ENCODE peak calls at places on chromosomes 11 and 22, in nine cellular contexts. One of them, this sample, is unnamed. For H3K27me3, the result is how much of the 10 kb centered on the place peaks cover.

GRCh38 chr11:73838443-73839122 is 38.1 kb downstream of the COA4 start:
- DNase-seq in CD4-positive, alpha-beta T cell: no peak
- DNase-seq in brain microvascular endothelial cell: peak
- DNase-seq in pancreas: no peak
- DNase-seq in psoas muscle: no peak
- DNase-seq in stomach: no peak
- DNase-seq in HAP-1: no peak
- DNase-seq in neural progenitor cell: peak
- DNase-seq in body of pancreas: no peak
- DNase-seq in this sample: peak

GRCh38 chr11:76629133-76629852 is 41.3 kb downstream of the LRRC32 start:
- DNase-seq in CD4-positive, alpha-beta T cell: no peak
- DNase-seq in pancreas: no peak
- DNase-seq in body of pancreas: peak
- DNase-seq in stomach: no peak
- DNase-seq in brain microvascular endothelial cell: peak
- DNase-seq in neural progenitor cell: no peak
- DNase-seq in HAP-1: no peak
- DNase-seq in psoas muscle: peak
- DNase-seq in this sample: no peak

GRCh38 chr11:13010737-13011342 is 1.7 kb downstream of the RASSF10 start:
- DNase-seq in psoas muscle: no peak
- DNase-seq in stomach: peak
- DNase-seq in CD4-positive, alpha-beta T cell: no peak
- DNase-seq in neural progenitor cell: peak
- DNase-seq in HAP-1: no peak
- DNase-seq in brain microvascular endothelial cell: no peak
- DNase-seq in body of pancreas: peak
- DNase-seq in pancreas: no peak
- DNase-seq in this sample: peak

GRCh38 chr22:26045051-26045450 is 124.2 kb upstream of the SEZ6L start:
- DNase-seq in psoas muscle: no peak
- DNase-seq in stomach: no peak
- DNase-seq in pancreas: peak
- DNase-seq in HAP-1: no peak
- DNase-seq in neural progenitor cell: no peak
- DNase-seq in brain microvascular endothelial cell: no peak
- DNase-seq in body of pancreas: peak
- DNase-seq in CD4-positive, alpha-beta T cell: no peak
- DNase-seq in this sample: no peak

GRCh38 chr11:75800728-75801361 is 14.2 kb upstream of the UVRAG start:
- DNase-seq in neural progenitor cell: no peak
- DNase-seq in HAP-1: no peak
- DNase-seq in CD4-positive, alpha-beta T cell: no peak
- DNase-seq in brain microvascular endothelial cell: no peak
- DNase-seq in body of pancreas: no peak
- DNase-seq in pancreas: no peak
- DNase-seq in stomach: no peak
- DNase-seq in psoas muscle: no peak
- DNase-seq in this sample: no peak

GRCh38 chr11:13884159-13884799 is 78.2 kb upstream of the SPON1 start:
- DNase-seq in brain microvascular endothelial cell: no peak
- DNase-seq in stomach: no peak
- DNase-seq in pancreas: no peak
- DNase-seq in CD4-positive, alpha-beta T cell: no peak
- DNase-seq in body of pancreas: no peak
- DNase-seq in neural progenitor cell: no peak
- DNase-seq in psoas muscle: no peak
- DNase-seq in HAP-1: no peak
- DNase-seq in this sample: no peak

GRCh38 chr11:19735512-19735911 is 22.9 kb downstream of the NAV2 start:
- DNase-seq in stomach: no peak
- DNase-seq in body of pancreas: no peak
- DNase-seq in HAP-1: no peak
- DNase-seq in pancreas: no peak
- DNase-seq in brain microvascular endothelial cell: peak
- DNase-seq in CD4-positive, alpha-beta T cell: no peak
- DNase-seq in neural progenitor cell: no peak
- DNase-seq in psoas muscle: no peak
- DNase-seq in this sample: no peak

GRCh38 chr22:50118557-50119168 is 28.9 kb downstream of the MOV10L1 start:
- DNase-seq in stomach: no peak
- DNase-seq in CD4-positive, alpha-beta T cell: no peak
- DNase-seq in HAP-1: no peak
- DNase-seq in neural progenitor cell: no peak
- DNase-seq in body of pancreas: no peak
- DNase-seq in brain microvascular endothelial cell: peak
- DNase-seq in psoas muscle: no peak
- DNase-seq in pancreas: no peak
- DNase-seq in this sample: peak

GRCh38 chr11:281486-282161 is 3.4 kb downstream of the NLRP6 start:
- DNase-seq in stomach: no peak
- DNase-seq in pancreas: peak
- DNase-seq in body of pancreas: no peak
- DNase-seq in HAP-1: no peak
- DNase-seq in psoas muscle: no peak
- DNase-seq in brain microvascular endothelial cell: no peak
- DNase-seq in CD4-positive, alpha-beta T cell: no peak
- DNase-seq in neural progenitor cell: no peak
- DNase-seq in this sample: no peak

GRCh38 chr11:6219359-6219758 is 14.0 kb downstream of the C11orf42 start:
- DNase-seq in body of pancreas: no peak
- DNase-seq in brain microvascular endothelial cell: peak
- DNase-seq in pancreas: no peak
- DNase-seq in psoas muscle: peak
- DNase-seq in HAP-1: no peak
- DNase-seq in CD4-positive, alpha-beta T cell: no peak
- DNase-seq in stomach: no peak
- DNase-seq in neural progenitor cell: no peak
- DNase-seq in this sample: peak

GRCh38 chr11:17802491-17802890 is 67.9 kb downstream of the KCNC1 start:
- DNase-seq in HAP-1: no peak
- DNase-seq in neural progenitor cell: no peak
- DNase-seq in body of pancreas: no peak
- DNase-seq in brain microvascular endothelial cell: no peak
- DNase-seq in pancreas: no peak
- DNase-seq in psoas muscle: no peak
- DNase-seq in CD4-positive, alpha-beta T cell: no peak
- DNase-seq in stomach: no peak
- DNase-seq in this sample: no peak

GRCh38 chr11:47863189-47863892 is 15.2 kb upstream of the NUP160 start:
- DNase-seq in body of pancreas: no peak
- DNase-seq in neural progenitor cell: no peak
- DNase-seq in CD4-positive, alpha-beta T cell: no peak
- DNase-seq in psoas muscle: no peak
- DNase-seq in HAP-1: no peak
- DNase-seq in pancreas: no peak
- DNase-seq in brain microvascular endothelial cell: peak
- DNase-seq in stomach: no peak
- DNase-seq in this sample: peak

GRCh38 chr11:17439316-17439782 is 37.3 kb downstream of the ABCC8 start:
- DNase-seq in body of pancreas: peak
- DNase-seq in brain microvascular endothelial cell: no peak
- DNase-seq in CD4-positive, alpha-beta T cell: no peak
- DNase-seq in psoas muscle: no peak
- DNase-seq in neural progenitor cell: no peak
- DNase-seq in HAP-1: no peak
- DNase-seq in stomach: peak
- DNase-seq in pancreas: no peak
- DNase-seq in this sample: peak

GRCh38 chr11:47244664-47245350 is 3.8 kb downstream of the ACP2 start:
- DNase-seq in pancreas: no peak
- DNase-seq in CD4-positive, alpha-beta T cell: no peak
- DNase-seq in brain microvascular endothelial cell: no peak
- DNase-seq in HAP-1: no peak
- DNase-seq in psoas muscle: no peak
- DNase-seq in neural progenitor cell: no peak
- DNase-seq in stomach: no peak
- DNase-seq in body of pancreas: no peak
- DNase-seq in this sample: no peak

GRCh38 chr22:38454011-38454360 is 1.0 kb downstream of the KCNJ4 start:
- DNase-seq in body of pancreas: no peak
- DNase-seq in stomach: no peak
- DNase-seq in psoas muscle: no peak
- DNase-seq in neural progenitor cell: no peak
- DNase-seq in brain microvascular endothelial cell: no peak
- DNase-seq in pancreas: no peak
- DNase-seq in HAP-1: no peak
- DNase-seq in CD4-positive, alpha-beta T cell: no peak
- DNase-seq in this sample: no peak
- H3K27me3 ChIP-seq in body of pancreas: under half
- H3K27me3 ChIP-seq in stomach: under half
- H3K27me3 ChIP-seq in psoas muscle: under half
- H3K27me3 ChIP-seq in neural progenitor cell: half or more
- H3K27me3 ChIP-seq in brain microvascular endothelial cell: half or more
- H3K27me3 ChIP-seq in pancreas: under half
- H3K27me3 ChIP-seq in HAP-1: under half
- H3K27me3 ChIP-seq in CD4-positive, alpha-beta T cell: under half
- H3K27me3 ChIP-seq in this sample: under half

DNA sequence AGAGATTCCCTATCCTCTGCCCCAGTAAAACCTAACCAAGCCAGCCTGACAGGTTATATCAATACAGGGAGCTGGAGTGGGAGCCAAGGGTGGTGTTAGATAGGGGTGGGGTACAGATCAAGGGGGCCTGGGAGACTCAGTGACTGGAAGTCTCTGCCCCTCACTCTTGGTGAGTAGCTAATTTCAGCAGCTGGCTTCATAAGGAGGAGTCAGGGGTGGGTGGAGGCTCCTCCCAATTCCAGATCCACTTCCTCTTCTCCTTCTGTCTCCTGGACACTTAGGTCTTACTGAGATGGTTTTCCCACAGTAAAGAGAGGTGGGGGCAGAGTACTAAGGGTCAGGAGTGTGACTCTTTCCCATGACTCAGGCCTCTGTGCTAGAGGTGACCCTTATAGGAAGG is 1.2 kb upstream of the VSIG2 start:
- DNase-seq in body of pancreas: no peak
- DNase-seq in pancreas: no peak
- DNase-seq in CD4-positive, alpha-beta T cell: no peak
- DNase-seq in stomach: no peak
- DNase-seq in brain microvascular endothelial cell: no peak
- DNase-seq in HAP-1: no peak
- DNase-seq in psoas muscle: no peak
- DNase-seq in neural progenitor cell: no peak
- DNase-seq in this sample: no peak
- H3K27me3 ChIP-seq in body of pancreas: under half
- H3K27me3 ChIP-seq in pancreas: under half
- H3K27me3 ChIP-seq in CD4-positive, alpha-beta T cell: under half
- H3K27me3 ChIP-seq in stomach: under half
- H3K27me3 ChIP-seq in brain microvascular endothelial cell: under half
- H3K27me3 ChIP-seq in HAP-1: under half
- H3K27me3 ChIP-seq in psoas muscle: under half
- H3K27me3 ChIP-seq in neural progenitor cell: half or more
- H3K27me3 ChIP-seq in this sample: half or more

GRCh38 chr11:8261921-8262551 is 1.6 kb downstream of the LMO1 start:
- DNase-seq in stomach: peak
- DNase-seq in HAP-1: no peak
- DNase-seq in body of pancreas: no peak
- DNase-seq in CD4-positive, alpha-beta T cell: no peak
- DNase-seq in pancreas: no peak
- DNase-seq in brain microvascular endothelial cell: no peak
- DNase-seq in psoas muscle: no peak
- DNase-seq in neural progenitor cell: no peak
- DNase-seq in this sample: no peak

GRCh38 chr11:8263109-8263768 is 439 bp downstream of the LMO1 start:
- DNase-seq in CD4-positive, alpha-beta T cell: no peak
- DNase-seq in brain microvascular endothelial cell: peak
- DNase-seq in stomach: no peak
- DNase-seq in HAP-1: no peak
- DNase-seq in pancreas: no peak
- DNase-seq in body of pancreas: no peak
- DNase-seq in neural progenitor cell: peak
- DNase-seq in psoas muscle: no peak
- DNase-seq in this sample: no peak

GRCh38 chr11:8263769-8264410 is at the start of gene LMO1:
- DNase-seq in stomach: peak
- DNase-seq in body of pancreas: peak
- DNase-seq in HAP-1: peak
- DNase-seq in neural progenitor cell: peak
- DNase-seq in pancreas: peak
- DNase-seq in brain microvascular endothelial cell: peak
- DNase-seq in psoas muscle: peak
- DNase-seq in CD4-positive, alpha-beta T cell: peak
- DNase-seq in this sample: peak

GRCh38 chr11:8261316-8261715 is 2.4 kb downstream of the LMO1 start:
- DNase-seq in neural progenitor cell: no peak
- DNase-seq in body of pancreas: no peak
- DNase-seq in stomach: peak
- DNase-seq in brain microvascular endothelial cell: no peak
- DNase-seq in psoas muscle: no peak
- DNase-seq in CD4-positive, alpha-beta T cell: no peak
- DNase-seq in pancreas: no peak
- DNase-seq in HAP-1: no peak
- DNase-seq in this sample: no peak

DNA sequence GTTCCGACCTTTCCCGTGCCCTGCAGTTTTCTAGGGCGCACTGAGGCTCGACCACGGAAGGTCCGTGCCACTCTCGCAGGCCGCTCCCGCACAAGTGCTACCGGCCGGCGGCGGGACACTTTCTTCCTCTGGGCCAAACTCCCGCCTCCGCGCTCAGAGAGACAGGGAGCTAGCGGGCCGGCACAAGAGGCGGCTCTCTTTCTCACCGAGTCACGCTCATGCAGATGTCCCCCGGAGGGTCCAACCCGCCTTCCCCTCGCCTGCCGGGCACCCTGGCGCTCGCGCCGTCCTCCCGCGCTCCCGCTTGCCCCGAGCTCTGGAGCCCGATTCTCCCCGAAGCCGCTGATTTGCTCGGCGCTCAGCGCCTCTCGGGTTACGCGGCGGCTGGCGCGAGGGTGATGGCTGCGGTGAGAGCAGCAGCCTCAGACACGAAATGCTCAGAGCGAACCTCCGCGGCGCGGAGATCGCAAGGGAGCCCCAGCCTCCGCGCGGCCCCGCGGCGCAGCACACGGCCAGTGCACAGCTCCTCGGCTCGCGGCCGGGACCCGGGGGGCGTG is 1.0 kb downstream of the LMO1 start:
- DNase-seq in stomach: peak
- DNase-seq in body of pancreas: peak
- DNase-seq in neural progenitor cell: peak
- DNase-seq in pancreas: peak
- DNase-seq in HAP-1: peak
- DNase-seq in CD4-positive, alpha-beta T cell: no peak
- DNase-seq in brain microvascular endothelial cell: peak
- DNase-seq in psoas muscle: peak
- DNase-seq in this sample: peak
- H3K27me3 ChIP-seq in stomach: under half
- H3K27me3 ChIP-seq in body of pancreas: under half
- H3K27me3 ChIP-seq in neural progenitor cell: half or more
- H3K27me3 ChIP-seq in pancreas: under half
- H3K27me3 ChIP-seq in HAP-1: under half
- H3K27me3 ChIP-seq in CD4-positive, alpha-beta T cell: half or more
- H3K27me3 ChIP-seq in brain microvascular endothelial cell: under half
- H3K27me3 ChIP-seq in psoas muscle: under half
- H3K27me3 ChIP-seq in this sample: half or more

DNA sequence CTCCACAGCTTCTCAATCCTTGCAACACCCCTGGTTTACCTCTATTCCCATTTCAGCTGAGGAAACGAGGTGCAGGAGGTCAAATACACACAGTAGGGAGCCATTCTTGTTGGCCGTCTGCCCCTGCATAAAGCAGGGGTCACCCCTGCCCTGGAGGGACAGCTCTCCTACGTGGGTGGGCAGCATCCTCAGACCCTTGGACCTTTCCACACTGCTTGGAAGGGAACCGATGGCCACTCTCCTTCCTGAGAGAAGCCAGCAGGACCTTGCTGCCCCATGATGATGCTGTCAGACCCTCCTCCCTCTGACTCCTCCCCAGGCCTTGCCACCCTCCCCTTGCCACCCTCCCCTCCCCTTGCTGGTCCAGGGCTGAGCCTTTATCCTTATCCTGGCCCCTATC is 121.1 kb upstream of the SYT13 start:
- DNase-seq in CD4-positive, alpha-beta T cell: no peak
- DNase-seq in pancreas: no peak
- DNase-seq in psoas muscle: no peak
- DNase-seq in brain microvascular endothelial cell: no peak
- DNase-seq in HAP-1: no peak
- DNase-seq in neural progenitor cell: no peak
- DNase-seq in stomach: peak
- DNase-seq in body of pancreas: no peak
- DNase-seq in this sample: no peak
- H3K27me3 ChIP-seq in CD4-positive, alpha-beta T cell: under half
- H3K27me3 ChIP-seq in pancreas: under half
- H3K27me3 ChIP-seq in psoas muscle: under half
- H3K27me3 ChIP-seq in brain microvascular endothelial cell: under half
- H3K27me3 ChIP-seq in HAP-1: under half
- H3K27me3 ChIP-seq in neural progenitor cell: under half
- H3K27me3 ChIP-seq in stomach: under half
- H3K27me3 ChIP-seq in body of pancreas: under half
- H3K27me3 ChIP-seq in this sample: under half